ENCODE peak calls at places on chromosome 9, in four cellular contexts. S is kidney epithelial cell, N is HCT116, B is chondrocyte. Q is an unnamed sample.

GRCh38 chr9:132591244-132591643 is 8.8 kb downstream of the BARHL1 start:
- DNase-seq in S (no peak), N (no peak), B (no peak), Q (no peak)

GRCh38 chr9:33106827-33107621 is 30.6 kb upstream of the SMU1 start:
- DNase-seq in S (peak), N (no peak), B (no peak), Q (no peak)

GRCh38 chr9:37997636-37998374 is 71.2 kb downstream of the SHB start:
- DNase-seq in S (no peak), N (no peak), B (peak), Q (no peak)

GRCh38 chr9:37909326-37909725 is 5.4 kb upstream of the SLC25A51 start:
- DNase-seq in S (no peak), N (no peak), B (no peak), Q (no peak)

GRCh38 chr9:35164711-35165110 is 2.9 kb downstream of the UNC13B start:
- DNase-seq in S (no peak), N (no peak), B (no peak), Q (no peak)

GRCh38 chr9:110255417-110256141 is 728 bp downstream of the TXN start:
- DNase-seq in S (no peak), N (no peak), B (peak), Q (peak)

GRCh38 chr9:125255781-125256391 is 5.7 kb upstream of the GAPVD1 start:
- DNase-seq in S (no peak), N (no peak), B (no peak), Q (no peak)

GRCh38 chr9:28808042-28808441 is 1234.8 kb upstream of the C9orf72 start:
- DNase-seq in S (peak), N (no peak), B (no peak), Q (no peak)

GRCh38 chr9:74331607-74332006 is 165.5 kb upstream of the RORB start:
- DNase-seq in S (no peak), N (no peak), B (no peak), Q (no peak)

GRCh38 chr9:37392272-37392671 is 30.2 kb upstream of the GRHPR start:
- DNase-seq in S (no peak), N (no peak), B (no peak), Q (no peak)

GRCh38 chr9:132015866-132016265 is 63.8 kb downstream of the MED27 start:
- DNase-seq in S (no peak), N (no peak), B (no peak), Q (no peak)

GRCh38 chr9:113536483-113537226 is 73.1 kb downstream of the RGS3 start:
- DNase-seq in S (no peak), N (no peak), B (no peak), Q (no peak)

GRCh38 chr9:122032346-122032745 is 60.8 kb downstream of the TTLL11 start:
- DNase-seq in S (no peak), N (no peak), B (no peak), Q (no peak)

GRCh38 chr9:93008457-93008856 is 50.0 kb upstream of the SUSD3 start:
- DNase-seq in S (no peak), N (no peak), B (no peak), Q (no peak)

GRCh38 chr9:96020822-96021615 is 145.5 kb downstream of the ERCC6L2 start:
- DNase-seq in S (no peak), N (no peak), B (no peak), Q (peak)

GRCh38 chr9:9998491-9999287 is 614.1 kb downstream of the PTPRD start:
- DNase-seq in S (no peak), N (no peak), B (no peak), Q (no peak)

GRCh38 chr9:89702401-89702800 is 97.6 kb downstream of the GADD45G start:
- DNase-seq in S (no peak), N (no peak), B (no peak), Q (no peak)

GRCh38 chr9:89698606-89699005 is 93.8 kb downstream of the GADD45G start:
- DNase-seq in S (no peak), N (no peak), B (no peak), Q (no peak)

GRCh38 chr9:89699646-89700045 is 94.8 kb downstream of the GADD45G start:
- DNase-seq in S (no peak), N (no peak), B (no peak), Q (no peak)

GRCh38 chr9:89705651-89706050 is 100.8 kb downstream of the GADD45G start:
- DNase-seq in S (no peak), N (no peak), B (no peak), Q (no peak)

DNA sequence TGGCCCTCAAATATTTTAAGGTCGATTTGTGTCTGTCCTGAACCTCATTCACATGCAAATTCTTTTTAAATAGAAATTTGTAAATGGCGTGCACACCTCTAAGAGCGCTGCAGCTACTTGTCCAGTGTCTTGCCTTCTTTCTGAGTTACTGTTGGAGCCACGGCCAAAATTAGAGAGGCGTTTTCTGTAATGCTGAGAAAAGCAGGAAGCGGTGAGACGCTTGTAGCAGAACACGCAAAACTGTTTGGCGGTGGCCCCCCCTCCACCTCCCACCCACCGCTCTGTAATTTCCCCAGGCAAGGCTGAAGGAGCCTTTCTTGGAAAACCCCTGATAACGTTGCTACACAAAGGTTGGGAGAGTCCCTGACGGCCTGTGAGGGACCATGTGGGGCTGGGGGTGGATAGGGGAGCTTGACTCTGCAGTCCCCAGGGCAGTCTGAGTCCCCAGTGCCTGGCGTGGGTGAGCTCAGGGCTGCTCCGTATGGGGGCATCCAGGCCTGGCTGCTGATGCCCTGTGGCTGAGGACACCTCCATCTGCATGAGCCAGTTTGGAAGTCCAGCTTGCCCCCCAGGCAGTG is 96.5 kb downstream of the GADD45G start:
- DNase-seq in S (no peak), N (no peak), B (no peak), Q (peak)
- TF ChIP-seq CTCF in S (no peak), N (no peak), B (no peak), Q (no peak)

DNA sequence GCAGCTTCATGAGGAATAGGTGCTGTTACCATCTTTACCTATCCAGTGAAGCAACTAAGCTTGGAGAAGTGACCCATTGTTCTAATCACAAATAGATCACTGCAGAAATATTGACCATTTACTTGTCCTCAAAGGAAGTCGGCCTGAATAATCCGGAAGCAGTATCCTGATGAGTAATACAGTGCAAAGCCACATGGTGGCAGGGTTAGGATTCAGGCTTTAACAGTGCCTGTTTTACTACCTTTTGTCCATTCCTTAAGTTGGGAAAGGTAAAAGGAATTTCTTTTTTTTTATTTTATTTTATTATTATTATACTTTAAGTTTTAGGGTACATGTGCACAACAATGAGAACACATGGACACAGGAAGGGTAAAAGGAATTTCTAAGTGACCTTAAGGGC is 336.3 kb downstream of the KDM4C start:
- DNase-seq in S (no peak), N (no peak), B (no peak), Q (no peak)
- TF ChIP-seq CTCF in S (peak), N (peak), B (peak), Q (no peak)

DNA sequence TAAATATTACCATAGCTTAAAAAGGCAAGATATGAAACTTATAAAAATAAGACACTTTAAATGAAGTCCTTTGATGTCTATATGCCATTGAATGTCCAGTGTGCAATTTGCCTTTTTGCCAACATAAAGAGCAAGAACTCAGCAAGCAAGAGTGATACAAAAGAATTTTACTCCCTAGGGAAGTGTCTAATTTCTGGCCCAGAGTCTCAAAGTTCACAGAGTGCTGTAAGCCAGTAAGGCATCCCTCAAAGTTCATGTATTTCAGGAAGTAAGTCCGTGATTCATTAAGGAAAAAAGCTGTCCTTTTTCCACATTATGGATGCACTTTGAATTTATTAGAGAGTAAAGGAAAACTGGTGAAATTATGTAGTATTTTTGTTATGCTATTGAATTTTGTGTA is 185.2 kb downstream of the CCDC171 start:
- DNase-seq in S (no peak), N (no peak), B (no peak), Q (no peak)
- TF ChIP-seq CTCF in S (no peak), N (no peak), B (no peak), Q (no peak)

DNA sequence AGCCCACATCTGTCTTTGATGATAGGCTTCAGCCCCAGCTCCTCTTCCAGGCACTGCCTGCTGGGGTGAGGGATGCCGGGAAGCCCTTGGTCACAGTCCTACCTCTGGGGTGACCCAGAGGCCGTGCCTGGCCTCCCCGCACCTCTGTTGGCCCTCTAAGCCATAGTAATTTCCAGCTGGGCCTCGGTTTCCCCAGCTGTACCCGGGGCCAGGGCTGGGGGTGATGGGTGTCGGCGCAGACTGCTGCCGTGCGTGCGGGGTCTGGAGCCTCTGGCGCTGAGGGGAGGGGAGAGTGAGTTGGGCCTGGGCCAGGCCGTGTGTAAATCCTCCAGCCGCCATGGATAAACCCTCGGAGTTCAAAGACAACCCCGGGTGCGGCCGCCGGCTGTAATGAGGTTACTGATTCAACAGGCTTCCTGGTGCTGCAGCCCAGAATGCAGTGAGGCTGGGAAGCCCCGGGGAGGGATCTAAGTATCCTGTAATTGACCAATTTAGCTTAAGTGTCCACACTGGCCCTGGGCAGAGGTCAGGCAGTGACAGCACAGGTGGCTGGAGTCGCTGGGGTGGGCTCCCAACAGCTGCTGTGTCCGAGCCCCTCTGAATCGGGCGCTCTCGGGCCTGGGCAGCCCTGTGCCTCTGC is 7.1 kb downstream of the RXRA start:
- DNase-seq in S (no peak), N (no peak), B (no peak), Q (no peak)
- TF ChIP-seq CTCF in S (no peak), N (no peak), B (no peak), Q (no peak)

DNA sequence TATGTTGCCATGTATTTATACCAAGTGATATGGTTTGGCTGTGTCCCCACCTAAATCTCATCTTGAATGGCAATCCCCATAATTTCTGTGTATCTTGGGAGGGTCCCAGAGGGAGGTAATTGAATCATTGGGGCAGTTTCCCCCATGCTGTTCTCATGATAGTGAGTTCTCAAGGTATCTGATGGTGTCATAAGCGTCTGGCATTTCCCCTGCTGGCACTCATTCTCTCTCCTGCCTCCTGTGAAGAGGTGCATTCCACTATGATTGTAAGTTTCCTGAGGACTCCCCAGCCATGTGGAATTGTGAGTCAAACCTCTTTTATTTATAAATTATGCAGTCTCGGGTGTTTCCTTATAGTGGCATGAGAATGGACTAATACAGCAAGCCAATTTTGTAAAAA is 140.8 kb upstream of the ADAMTSL1 start:
- DNase-seq in S (no peak), N (no peak), B (no peak), Q (no peak)
- TF ChIP-seq CTCF in S (no peak), N (no peak), B (no peak), Q (no peak)

GRCh38 chr9:4225291-4226119 is 74.4 kb downstream of the GLIS3 start:
- DNase-seq in S (peak), N (peak), B (no peak), Q (no peak)
- TF ChIP-seq CTCF in S (peak), N (peak), B (peak), Q (no peak)

DNA sequence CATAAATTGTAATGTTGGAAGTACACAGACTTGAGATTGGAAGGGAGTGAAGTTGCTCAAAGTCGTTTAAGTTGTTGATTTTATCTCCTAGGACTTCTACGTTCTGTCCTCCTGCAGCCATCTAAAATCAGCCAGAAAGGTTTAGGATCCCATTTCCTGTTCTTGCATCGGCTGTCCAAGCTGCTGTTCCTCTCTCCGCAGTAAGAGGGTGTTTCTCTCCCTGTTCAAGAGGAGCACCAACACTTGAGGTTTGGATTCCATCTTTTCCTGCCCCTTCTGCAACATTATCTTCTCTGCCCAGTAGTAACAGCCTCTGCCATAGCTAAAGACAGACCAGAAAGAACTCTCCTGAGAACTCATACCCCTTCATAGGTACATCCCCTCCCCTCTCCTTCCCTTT is 373.4 kb downstream of the GADD45G start:
- DNase-seq in S (no peak), N (peak), B (no peak), Q (no peak)
- TF ChIP-seq CTCF in S (no peak), N (peak), B (peak), Q (no peak)

DNA sequence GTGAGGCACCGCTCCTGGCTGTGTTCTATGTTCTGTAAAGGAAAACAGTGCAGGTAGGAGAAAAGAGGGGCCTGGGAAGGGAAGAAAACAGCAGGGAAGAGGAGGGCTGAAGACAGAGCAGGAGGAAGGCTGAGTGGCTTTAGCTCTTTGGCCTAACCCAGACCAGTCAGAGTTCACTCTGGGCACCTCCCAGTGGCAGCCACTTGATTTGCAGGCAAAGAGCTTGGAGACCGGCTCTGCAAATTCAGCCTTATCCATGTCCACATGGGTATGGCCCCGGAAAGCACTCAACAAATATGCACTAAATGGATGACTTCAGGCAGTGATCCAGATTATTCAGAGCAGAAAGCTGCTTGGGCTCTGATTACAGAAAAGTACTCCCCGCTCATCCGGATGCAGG is 4.4 kb upstream of the RNU6ATAC start:
- DNase-seq in S (no peak), N (no peak), B (no peak), Q (no peak)
- TF ChIP-seq CTCF in S (peak), N (peak), B (peak), Q (no peak)

GRCh38 chr9:120841930-120842684 is 615 bp downstream of the PSMD5 start:
- DNase-seq in S (no peak), N (no peak), B (no peak), Q (no peak)
- TF ChIP-seq CTCF in S (no peak), N (no peak), B (no peak), Q (no peak)

GRCh38 chr9:123081824-123082223 is 48.4 kb downstream of the GPR21 start:
- DNase-seq in S (no peak), N (peak), B (no peak), Q (no peak)
- TF ChIP-seq CTCF in S (peak), N (peak), B (peak), Q (peak)

Q was measured in natural killer cell.